ENCODE peak calls at places on chromosomes 13 and 19, in six cellular contexts. U is ascending aorta, O is retinal pigment epithelial cell, A is choroid plexus epithelial cell, M is gastrocnemius medialis, I is GM23338. D is an unnamed sample.

GRCh38 chr19:27922970-27923369 is 1290.0 kb downstream of the UQCRFS1 start:
- DNase-seq in U (no peak), O (no peak), A (no peak), M (no peak), I (peak; percentile 10), D (no peak)

GRCh38 chr13:37995052-37995451 is 125.5 kb upstream of the TRPC4 start:
- DNase-seq in U (no peak), O (peak; percentile 32), A (peak; percentile 60), M (no peak), I (peak; percentile 32), D (no peak)

GRCh38 chr13:33040116-33040515 is 23.9 kb downstream of the KL start:
- DNase-seq in U (no peak), O (no peak), A (no peak), M (no peak), I (no peak), D (no peak)

GRCh38 chr13:98228661-98229349 is 51.7 kb upstream of the RNF113B start:
- DNase-seq in U (no peak), O (no peak), A (peak; percentile 38), M (no peak), I (no peak), D (no peak)

GRCh38 chr13:110944121-110944967 is 29.5 kb upstream of the ANKRD10 start:
- DNase-seq in U (no peak), O (peak; percentile 39), A (peak; percentile 89), M (peak; percentile 39), I (peak; percentile 60), D (no peak)

GRCh38 chr13:33723365-33723764 is 94.6 kb upstream of the RFC3 start:
- DNase-seq in U (no peak), O (no peak), A (peak; percentile 7), M (no peak), I (no peak), D (no peak)

GRCh38 chr19:6925801-6926751 is 38.7 kb downstream of the ADGRE1 start:
- DNase-seq in U (no peak), O (no peak), A (no peak), M (no peak), I (peak; percentile 3), D (peak; percentile 31)

GRCh38 chr13:109784590-109785140 is 1.7 kb downstream of the IRS2 start:
- DNase-seq in U (no peak), O (no peak), A (peak; percentile 80), M (peak; percentile 64), I (peak; percentile 79), D (no peak)

GRCh38 chr13:71785361-71785760 is 81.6 kb downstream of the DACH1 start:
- DNase-seq in U (no peak), O (no peak), A (no peak), M (no peak), I (no peak), D (no peak)

GRCh38 chr13:48749144-48749543 is 95.4 kb downstream of the CYSLTR2 start:
- DNase-seq in U (no peak), O (peak; percentile 23), A (peak; percentile 91), M (no peak), I (no peak), D (no peak)

DNA sequence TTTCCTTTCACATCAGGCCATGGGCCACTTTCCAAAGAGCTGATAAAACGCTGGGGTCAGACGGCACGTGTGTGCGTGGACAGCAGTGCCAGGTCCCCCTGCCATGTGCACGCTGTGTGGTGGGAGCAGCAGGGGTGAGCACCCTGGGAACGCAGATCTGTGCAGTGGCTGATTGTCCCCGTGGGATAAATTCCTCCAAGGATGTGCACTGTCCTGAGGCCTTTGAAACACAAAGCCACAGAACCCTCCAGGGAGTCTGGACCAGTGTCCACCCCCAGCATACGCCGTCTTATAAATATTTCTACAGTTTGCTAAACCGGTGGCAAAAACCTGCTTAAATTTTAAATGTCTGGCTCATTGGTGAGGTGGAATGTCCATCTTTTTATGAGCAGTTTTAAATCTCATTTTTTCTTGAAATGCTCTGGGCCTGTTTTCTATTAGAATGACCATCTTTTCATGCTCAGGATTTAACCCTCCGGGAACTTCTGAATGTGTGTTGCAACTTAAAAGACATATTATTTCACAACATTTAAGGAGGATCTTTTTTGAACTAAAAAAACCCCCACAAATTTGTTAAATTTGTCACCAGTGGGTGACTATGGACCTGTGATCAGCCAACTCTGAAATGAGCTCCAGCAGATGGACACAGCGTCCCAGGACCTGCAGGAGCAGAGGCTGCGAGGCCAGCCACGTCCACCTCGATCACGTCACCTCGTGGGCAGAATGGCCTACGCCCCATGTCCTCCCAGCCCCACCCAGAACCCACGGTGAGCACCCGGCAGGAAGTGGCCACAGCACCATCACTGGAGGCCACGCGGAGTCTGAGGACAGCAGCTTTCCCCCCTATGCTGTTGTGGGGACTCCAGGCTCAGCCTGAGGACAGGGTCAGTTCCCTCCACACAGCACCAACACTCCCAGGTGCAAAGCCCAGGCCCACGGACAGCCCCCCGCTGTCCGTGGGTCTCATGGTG is 68.6 kb downstream of the RASA3 start:
- DNase-seq in U (no peak), O (no peak), A (peak; percentile 62), M (peak; percentile 78), I (no peak), D (no peak)
- H3K4me3 ChIP-seq in U (peak overlapping the region; percentile 62), O (peak overlapping the region; percentile 22), A (peak overlapping the region; percentile 43), M (peak overlapping the region; percentile 55), I (no peak overlapping the region), D (peak overlapping the region; percentile 70)

GRCh38 chr13:42548731-42549554 is 25.0 kb upstream of the TNFSF11 start:
- DNase-seq in U (peak; percentile 17), O (no peak), A (peak; percentile 93), M (peak; percentile 21), I (no peak), D (peak; percentile 86)
- TF ChIP-seq CTCF in U (no peak), O (no peak), A (no peak), M (no peak), I (no peak), D (no peak)

GRCh38 chr13:73961181-73961580 is 173.0 kb downstream of the KLF12 start:
- DNase-seq in U (no peak), O (no peak), A (no peak), M (no peak), I (no peak), D (no peak)
- H3K4me3 ChIP-seq in U (no peak overlapping the region), O (no peak overlapping the region), A (no peak overlapping the region), M (no peak overlapping the region), I (no peak overlapping the region), D (no peak overlapping the region)

GRCh38 chr13:52651880-52652169 is 811 bp upstream of the SUGT1 start:
- DNase-seq in U (no peak), O (no peak), A (no peak), M (no peak), I (no peak), D (no peak)

GRCh38 chr13:52650731-52651130 is 1.9 kb upstream of the SUGT1 start:
- DNase-seq in U (no peak), O (no peak), A (no peak), M (no peak), I (no peak), D (no peak)

GRCh38 chr13:52652170-52652979 is at the start of gene SUGT1:
- DNase-seq in U (peak; percentile 88), O (peak; percentile 93), A (peak; percentile 99), M (peak; percentile 97), I (peak; percentile 97), D (peak; percentile 93)

GRCh38 chr13:52646967-52647366 is 4.7 kb downstream of the HNRNPA1L2 start:
- DNase-seq in U (no peak), O (no peak), A (no peak), M (no peak), I (no peak), D (no peak)

GRCh38 chr13:52652980-52653303 is 306 bp downstream of the SUGT1 start:
- DNase-seq in U (no peak), O (no peak), A (no peak), M (no peak), I (no peak), D (no peak)
- TF ChIP-seq CTCF in U (no peak), O (no peak), A (no peak), M (peak; percentile 10), I (no peak), D (no peak)

GRCh38 chr19:51994048-51994644 is 7.5 kb upstream of the ZNF350 start:
- DNase-seq in U (no peak), O (no peak), A (no peak), M (no peak), I (no peak), D (no peak)
- H3K4me3 ChIP-seq in U (no peak overlapping the region), O (no peak overlapping the region), A (no peak overlapping the region), M (no peak overlapping the region), I (no peak overlapping the region), D (no peak overlapping the region)

D was measured in GM12864.